ENCODE peak calls at places on chromosomes 13 and 19, in eight cellular contexts. Y is naive thymus-derived CD4-positive, alpha-beta T cell; Q is transverse colon; N is esophagus muscularis mucosa; T is GM04504; K is NCI-H460; J is T-helper 17 cell; S is C1 segment of cervical spinal cord. H is an unnamed sample.

GRCh38 chr19:751501-752341 is 809 bp downstream of the MISP start:
- DNase-seq in Y (no peak), Q (peak; percentile 91), N (no peak), T (peak; percentile 73), K (peak; percentile 82), J (no peak), S (no peak), H (no peak)

GRCh38 chr19:49642488-49643035 is 553 bp downstream of the SCAF1 start:
- DNase-seq in Y (no peak), Q (no peak), N (no peak), T (no peak), K (no peak), J (no peak), S (no peak), H (no peak)

GRCh38 chr19:54138777-54139256 is 1.3 kb downstream of the CNOT3 start:
- DNase-seq in Y (no peak), Q (no peak), N (no peak), T (no peak), K (no peak), J (no peak), S (no peak), H (no peak)

GRCh38 chr19:16078759-16079707 is 2.7 kb downstream of the TPM4 start:
- DNase-seq in Y (no peak), Q (peak; percentile 77), N (peak; percentile 96), T (peak; percentile 96), K (peak; percentile 87), J (peak; percentile 66), S (peak; percentile 47), H (peak; percentile 52)

GRCh38 chr13:84358601-84359000 is 476.3 kb upstream of the SLITRK1 start:
- DNase-seq in Y (no peak), Q (no peak), N (no peak), T (no peak), K (no peak), J (no peak), S (no peak), H (no peak)

GRCh38 chr13:73767191-73767741 is 366.9 kb downstream of the KLF12 start:
- DNase-seq in Y (no peak), Q (no peak), N (no peak), T (no peak), K (no peak), J (no peak), S (no peak), H (no peak)

GRCh38 chr13:74158028-74158427 is 23.8 kb upstream of the KLF12 start:
- DNase-seq in Y (no peak), Q (no peak), N (no peak), T (no peak), K (no peak), J (no peak), S (no peak), H (no peak)

GRCh38 chr19:4362038-4362828 is 18.9 kb downstream of the MPND start:
- DNase-seq in Y (no peak), Q (no peak), N (no peak), T (no peak), K (no peak), J (no peak), S (no peak), H (no peak)

GRCh38 chr13:43107780-43108179 is 84.4 kb downstream of the DNAJC15 start:
- DNase-seq in Y (no peak), Q (no peak), N (no peak), T (no peak), K (no peak), J (no peak), S (no peak), H (no peak)

GRCh38 chr19:6875218-6875617 is 12.2 kb upstream of the ADGRE1 start:
- DNase-seq in Y (no peak), Q (no peak), N (no peak), T (no peak), K (no peak), J (no peak), S (no peak), H (no peak)

GRCh38 chr13:80481589-80481988 is 140.7 kb upstream of the SPRY2 start:
- DNase-seq in Y (no peak), Q (no peak), N (no peak), T (no peak), K (no peak), J (no peak), S (no peak), H (no peak)

GRCh38 chr19:44807652-44808462 is 1.0 kb upstream of the BCAM start:
- DNase-seq in Y (no peak), Q (peak; percentile 40), N (no peak), T (no peak), K (peak; percentile 36), J (no peak), S (peak; percentile 15), H (no peak)

GRCh38 chr13:52048516-52048915 is 24.0 kb downstream of the UTP14C start:
- DNase-seq in Y (no peak), Q (no peak), N (no peak), T (no peak), K (no peak), J (no peak), S (no peak), H (no peak)

GRCh38 chr13:31263346-31263745 is 63.6 kb downstream of the B3GLCT start:
- DNase-seq in Y (no peak), Q (no peak), N (no peak), T (no peak), K (no peak), J (no peak), S (no peak), H (no peak)

GRCh38 chr19:13195678-13196077 is 45.5 kb downstream of the IER2 start:
- DNase-seq in Y (no peak), Q (peak; percentile 85), N (no peak), T (no peak), K (peak; percentile 4), J (peak; percentile 39), S (no peak), H (no peak)

GRCh38 chr19:16160943-16161560 is 12.3 kb downstream of the CIB3 start:
- DNase-seq in Y (no peak), Q (peak; percentile 47), N (no peak), T (peak; percentile 28), K (no peak), J (no peak), S (no peak), H (no peak)

GRCh38 chr13:93144031-93144430 is 82.6 kb upstream of the GPC6 start:
- DNase-seq in Y (no peak), Q (no peak), N (no peak), T (no peak), K (no peak), J (no peak), S (no peak), H (no peak)

GRCh38 chr13:38636756-38637155 is 50.1 kb upstream of the FREM2 start:
- DNase-seq in Y (no peak), Q (peak; percentile 11), N (no peak), T (no peak), K (no peak), J (no peak), S (no peak), H (no peak)

GRCh38 chr13:22927008-22927393 is 253.8 kb upstream of the SGCG start:
- DNase-seq in Y (no peak), Q (no peak), N (no peak), T (no peak), K (no peak), J (no peak), S (no peak), H (no peak)

GRCh38 chr13:91347212-91347995 is at the start of gene MIR17HG:
- DNase-seq in Y (peak; percentile 66), Q (peak; percentile 94), N (peak; percentile 96), T (peak; percentile 32), K (peak; percentile 82), J (peak; percentile 87), S (peak; percentile 88), H (peak; percentile 90)

GRCh38 chr13:110662105-110662504 is 43.8 kb downstream of the CARS2 start:
- DNase-seq in Y (no peak), Q (no peak), N (no peak), T (no peak), K (no peak), J (no peak), S (no peak), H (no peak)

GRCh38 chr19:14433454-14434156 is 499 bp downstream of the PKN1 start:
- DNase-seq in Y (no peak), Q (peak; percentile 75), N (no peak), T (no peak), K (no peak), J (peak; percentile 37), S (no peak), H (no peak)

GRCh38 chr13:33353210-33353609 is 67.7 kb upstream of the STARD13 start:
- DNase-seq in Y (no peak), Q (peak; percentile 47), N (peak; percentile 93), T (no peak), K (no peak), J (no peak), S (peak; percentile 22), H (no peak)

GRCh38 chr19:52296400-52296772 is 583 bp upstream of the ZNF480 start:
- DNase-seq in Y (no peak), Q (no peak), N (no peak), T (no peak), K (no peak), J (no peak), S (no peak), H (no peak)

GRCh38 chr13:86020350-86021002 is 221.3 kb upstream of the SLITRK6 start:
- DNase-seq in Y (no peak), Q (no peak), N (no peak), T (no peak), K (peak; percentile 47), J (no peak), S (no peak), H (no peak)

GRCh38 chr19:30333291-30334065 is 38.7 kb upstream of the ZNF536 start:
- DNase-seq in Y (no peak), Q (no peak), N (no peak), T (no peak), K (no peak), J (no peak), S (no peak), H (no peak)

GRCh38 chr13:73317140-73317539 is 258.3 kb downstream of the KLF5 start:
- DNase-seq in Y (no peak), Q (no peak), N (no peak), T (no peak), K (no peak), J (no peak), S (no peak), H (no peak)

GRCh38 chr13:101868585-101869469 is 416.4 kb downstream of the ITGBL1 start:
- DNase-seq in Y (no peak), Q (no peak), N (no peak), T (no peak), K (no peak), J (no peak), S (no peak), H (no peak)

GRCh38 chr19:31272707-31273106 is 76.5 kb downstream of the TSHZ3 start:
- DNase-seq in Y (no peak), Q (no peak), N (no peak), T (no peak), K (no peak), J (no peak), S (no peak), H (no peak)

GRCh38 chr13:44884076-44884729 is 105.1 kb downstream of the NUFIP1 start:
- DNase-seq in Y (no peak), Q (no peak), N (no peak), T (peak; percentile 51), K (no peak), J (no peak), S (no peak), H (no peak)

GRCh38 chr19:33690461-33691427 is 69.0 kb downstream of the CHST8 start:
- DNase-seq in Y (no peak), Q (no peak), N (no peak), T (no peak), K (no peak), J (no peak), S (no peak), H (no peak)

GRCh38 chr19:32676186-32676894 is 692 bp downstream of the RGS9BP start:
- DNase-seq in Y (peak; percentile 37), Q (no peak), N (no peak), T (no peak), K (no peak), J (peak; percentile 16), S (no peak), H (no peak)

GRCh38 chr13:99626461-99627082 is 125.3 kb downstream of the TM9SF2 start:
- DNase-seq in Y (no peak), Q (no peak), N (no peak), T (peak; percentile 23), K (no peak), J (no peak), S (no peak), H (no peak)

GRCh38 chr19:12202250-12202649 is 39.4 kb downstream of the ZNF136 start:
- DNase-seq in Y (peak; percentile 21), Q (peak; percentile 64), N (no peak), T (no peak), K (no peak), J (peak; percentile 17), S (no peak), H (no peak)